ENCODE peak calls at places on chromosomes 11 and 22, in eight cellular contexts. One of them, this sample, is unnamed.

GRCh38 chr11:7160814-7161489 is 72.2 kb downstream of the RBMXL2 start:
- DNase-seq in AG08396: no peak
- DNase-seq in NCI-H1417 treated with DMSO at 0.1 percent for 48 hours: no peak
- DNase-seq in stimulated activated CD4-positive, alpha-beta T cell treated with anti-CD3 and anti-CD28 coated beads, TNF-alpha, amount 100 ng/mL, for 48 hours: no peak
- DNase-seq in activated CD4-positive, alpha-beta T cell treated with anti-CD3 and anti-CD28 coated beads, Interleukin-2, amount 50 U/mL, for 24 hours: no peak
- DNase-seq in stimulated activated naive CD4-positive, alpha-beta T cell: no peak
- DNase-seq in amygdala: no peak
- DNase-seq in heart left ventricle: no peak
- DNase-seq in this sample: no peak

GRCh38 chr22:50705851-50706351 is 32.1 kb upstream of the ACR start:
- DNase-seq in activated CD4-positive, alpha-beta T cell treated with anti-CD3 and anti-CD28 coated beads, Interleukin-2, amount 50 U/mL, for 24 hours: no peak
- DNase-seq in stimulated activated naive CD4-positive, alpha-beta T cell: no peak
- DNase-seq in stimulated activated CD4-positive, alpha-beta T cell treated with anti-CD3 and anti-CD28 coated beads, TNF-alpha, amount 100 ng/mL, for 48 hours: no peak
- DNase-seq in heart left ventricle: peak
- DNase-seq in NCI-H1417 treated with DMSO at 0.1 percent for 48 hours: no peak
- DNase-seq in AG08396: no peak
- DNase-seq in amygdala: no peak
- DNase-seq in this sample: no peak

GRCh38 chr11:128463386-128463829 is 124.0 kb downstream of the ETS1 start:
- DNase-seq in activated CD4-positive, alpha-beta T cell treated with anti-CD3 and anti-CD28 coated beads, Interleukin-2, amount 50 U/mL, for 24 hours: no peak
- DNase-seq in AG08396: peak
- DNase-seq in stimulated activated naive CD4-positive, alpha-beta T cell: no peak
- DNase-seq in heart left ventricle: peak
- DNase-seq in stimulated activated CD4-positive, alpha-beta T cell treated with anti-CD3 and anti-CD28 coated beads, TNF-alpha, amount 100 ng/mL, for 48 hours: no peak
- DNase-seq in NCI-H1417 treated with DMSO at 0.1 percent for 48 hours: no peak
- DNase-seq in amygdala: no peak
- DNase-seq in this sample: peak

GRCh38 chr11:76666830-76667229 is 3.7 kb downstream of the LRRC32 start:
- DNase-seq in activated CD4-positive, alpha-beta T cell treated with anti-CD3 and anti-CD28 coated beads, Interleukin-2, amount 50 U/mL, for 24 hours: no peak
- DNase-seq in AG08396: no peak
- DNase-seq in amygdala: no peak
- DNase-seq in stimulated activated CD4-positive, alpha-beta T cell treated with anti-CD3 and anti-CD28 coated beads, TNF-alpha, amount 100 ng/mL, for 48 hours: no peak
- DNase-seq in NCI-H1417 treated with DMSO at 0.1 percent for 48 hours: no peak
- DNase-seq in heart left ventricle: no peak
- DNase-seq in stimulated activated naive CD4-positive, alpha-beta T cell: no peak
- DNase-seq in this sample: no peak

GRCh38 chr22:37639070-37639760 is at the start of gene SH3BP1:
- DNase-seq in stimulated activated CD4-positive, alpha-beta T cell treated with anti-CD3 and anti-CD28 coated beads, TNF-alpha, amount 100 ng/mL, for 48 hours: no peak
- DNase-seq in amygdala: no peak
- DNase-seq in heart left ventricle: peak
- DNase-seq in stimulated activated naive CD4-positive, alpha-beta T cell: peak
- DNase-seq in AG08396: peak
- DNase-seq in activated CD4-positive, alpha-beta T cell treated with anti-CD3 and anti-CD28 coated beads, Interleukin-2, amount 50 U/mL, for 24 hours: no peak
- DNase-seq in NCI-H1417 treated with DMSO at 0.1 percent for 48 hours: no peak
- DNase-seq in this sample: peak

GRCh38 chr22:49372530-49373288 is 455.0 kb downstream of the BRD1 start:
- DNase-seq in amygdala: no peak
- DNase-seq in stimulated activated CD4-positive, alpha-beta T cell treated with anti-CD3 and anti-CD28 coated beads, TNF-alpha, amount 100 ng/mL, for 48 hours: no peak
- DNase-seq in stimulated activated naive CD4-positive, alpha-beta T cell: no peak
- DNase-seq in heart left ventricle: no peak
- DNase-seq in NCI-H1417 treated with DMSO at 0.1 percent for 48 hours: no peak
- DNase-seq in AG08396: no peak
- DNase-seq in activated CD4-positive, alpha-beta T cell treated with anti-CD3 and anti-CD28 coated beads, Interleukin-2, amount 50 U/mL, for 24 hours: no peak
- DNase-seq in this sample: peak

GRCh38 chr11:57568330-57568766 is 876 bp upstream of the UBE2L6 start:
- DNase-seq in NCI-H1417 treated with DMSO at 0.1 percent for 48 hours: peak
- DNase-seq in stimulated activated CD4-positive, alpha-beta T cell treated with anti-CD3 and anti-CD28 coated beads, TNF-alpha, amount 100 ng/mL, for 48 hours: peak
- DNase-seq in heart left ventricle: no peak
- DNase-seq in amygdala: no peak
- DNase-seq in stimulated activated naive CD4-positive, alpha-beta T cell: peak
- DNase-seq in activated CD4-positive, alpha-beta T cell treated with anti-CD3 and anti-CD28 coated beads, Interleukin-2, amount 50 U/mL, for 24 hours: peak
- DNase-seq in AG08396: no peak
- DNase-seq in this sample: peak

GRCh38 chr11:95419915-95420314 is 188.9 kb upstream of the SESN3 start:
- DNase-seq in AG08396: peak
- DNase-seq in activated CD4-positive, alpha-beta T cell treated with anti-CD3 and anti-CD28 coated beads, Interleukin-2, amount 50 U/mL, for 24 hours: no peak
- DNase-seq in NCI-H1417 treated with DMSO at 0.1 percent for 48 hours: no peak
- DNase-seq in heart left ventricle: no peak
- DNase-seq in stimulated activated CD4-positive, alpha-beta T cell treated with anti-CD3 and anti-CD28 coated beads, TNF-alpha, amount 100 ng/mL, for 48 hours: no peak
- DNase-seq in stimulated activated naive CD4-positive, alpha-beta T cell: no peak
- DNase-seq in amygdala: no peak
- DNase-seq in this sample: peak

GRCh38 chr11:66818231-66818955 is 24.8 kb upstream of the RCE1 start:
- DNase-seq in stimulated activated CD4-positive, alpha-beta T cell treated with anti-CD3 and anti-CD28 coated beads, TNF-alpha, amount 100 ng/mL, for 48 hours: no peak
- DNase-seq in heart left ventricle: no peak
- DNase-seq in AG08396: no peak
- DNase-seq in amygdala: no peak
- DNase-seq in NCI-H1417 treated with DMSO at 0.1 percent for 48 hours: no peak
- DNase-seq in activated CD4-positive, alpha-beta T cell treated with anti-CD3 and anti-CD28 coated beads, Interleukin-2, amount 50 U/mL, for 24 hours: no peak
- DNase-seq in stimulated activated naive CD4-positive, alpha-beta T cell: no peak
- DNase-seq in this sample: peak

GRCh38 chr11:75773595-75774353 is 5.2 kb downstream of the DGAT2 start:
- DNase-seq in amygdala: no peak
- DNase-seq in stimulated activated CD4-positive, alpha-beta T cell treated with anti-CD3 and anti-CD28 coated beads, TNF-alpha, amount 100 ng/mL, for 48 hours: no peak
- DNase-seq in stimulated activated naive CD4-positive, alpha-beta T cell: no peak
- DNase-seq in heart left ventricle: no peak
- DNase-seq in AG08396: no peak
- DNase-seq in activated CD4-positive, alpha-beta T cell treated with anti-CD3 and anti-CD28 coated beads, Interleukin-2, amount 50 U/mL, for 24 hours: no peak
- DNase-seq in NCI-H1417 treated with DMSO at 0.1 percent for 48 hours: no peak
- DNase-seq in this sample: peak

GRCh38 chr11:117752721-117753237 is 44.2 kb downstream of the DSCAML1 start:
- DNase-seq in stimulated activated CD4-positive, alpha-beta T cell treated with anti-CD3 and anti-CD28 coated beads, TNF-alpha, amount 100 ng/mL, for 48 hours: no peak
- DNase-seq in stimulated activated naive CD4-positive, alpha-beta T cell: no peak
- DNase-seq in activated CD4-positive, alpha-beta T cell treated with anti-CD3 and anti-CD28 coated beads, Interleukin-2, amount 50 U/mL, for 24 hours: no peak
- DNase-seq in AG08396: no peak
- DNase-seq in NCI-H1417 treated with DMSO at 0.1 percent for 48 hours: no peak
- DNase-seq in amygdala: no peak
- DNase-seq in heart left ventricle: no peak
- DNase-seq in this sample: no peak